ENCODE peak calls at places on chromosome 21, in five cellular contexts. P, G, L, U and M are unnamed samples.

GRCh38 chr21:45029298-45029967 is 44.9 kb upstream of the ADARB1 start:
- DNase-seq in P (no peak), L (no peak), U (no peak), G (no peak), M (no peak)

GRCh38 chr21:45623436-45623835 is 20.1 kb upstream of the PCBP3 start:
- DNase-seq in U (no peak), P (no peak), L (no peak), G (no peak), M (no peak)

GRCh38 chr21:10273196-10273595 is 248.2 kb upstream of the TPTE start:
- DNase-seq in G (no peak), L (peak), U (peak), P (no peak), M (no peak)

GRCh38 chr21:41761211-41762181 is 5.4 kb downstream of the RIPK4 start:
- DNase-seq in L (peak), U (peak), P (peak), G (no peak), M (no peak)

GRCh38 chr21:38267991-38268858 is 11.4 kb downstream of the KCNJ15 start:
- DNase-seq in L (no peak), P (no peak), G (no peak), U (no peak), M (no peak)

GRCh38 chr21:21816778-21817177 is 818.6 kb downstream of the NCAM2 start:
- DNase-seq in U (no peak), P (no peak), G (no peak), L (no peak), M (no peak)

GRCh38 chr21:36696390-36696639 is 2.6 kb upstream of the SIM2 start:
- DNase-seq in P (no peak), U (no peak), G (no peak), L (no peak), M (no peak)

GRCh38 chr21:36799869-36800268 is 101.0 kb downstream of the SIM2 start:
- DNase-seq in L (no peak), G (no peak), U (no peak), P (no peak), M (no peak)

GRCh38 chr21:28207776-28208175 is 784.9 kb downstream of the LTN1 start:
- DNase-seq in P (peak), G (no peak), L (no peak), U (peak), M (no peak)

GRCh38 chr21:41680444-41681335 is 86.2 kb downstream of the RIPK4 start:
- DNase-seq in U (no peak), G (no peak), P (no peak), L (no peak), M (no peak)

GRCh38 chr21:27425172-27425571 is 458.3 kb upstream of the ADAMTS5 start:
- DNase-seq in U (no peak), P (peak), L (no peak), G (no peak), M (no peak)

GRCh38 chr21:33301632-33302002 is 23.2 kb upstream of the IFNAR1 start:
- DNase-seq in G (no peak), L (no peak), P (no peak), U (no peak), M (no peak)

GRCh38 chr21:26061437-26061836 is 109.1 kb downstream of the APP start:
- DNase-seq in G (no peak), U (no peak), P (no peak), L (no peak), M (no peak)

GRCh38 chr21:24658016-24658415 is 949.3 kb downstream of the MRPL39 start:
- DNase-seq in P (no peak), U (no peak), L (no peak), G (no peak), M (no peak)

GRCh38 chr21:42171091-42172053 is 47.6 kb upstream of the ABCG1 start:
- DNase-seq in U (no peak), L (no peak), P (no peak), G (no peak), M (no peak)

GRCh38 chr21:36773111-36773510 is 74.2 kb downstream of the SIM2 start:
- DNase-seq in G (no peak), U (no peak), P (peak), L (peak), M (no peak)

GRCh38 chr21:42563261-42564045 is 49.8 kb downstream of the SLC37A1 start:
- DNase-seq in G (no peak), L (no peak), U (no peak), P (no peak), M (no peak)

GRCh38 chr21:23488245-23488644 is 2119.0 kb downstream of the MRPL39 start:
- DNase-seq in P (no peak), L (no peak), U (no peak), G (no peak), M (no peak)